ENCODE peak calls at places on chromosomes 12 and 14, in six cellular contexts. L is activated naive CD4-positive, alpha-beta T cell treated with Interleukin-2 at 50 U/mL for 16 hours; R is SW480; Q is neural crest cell; O is sigmoid colon; G is stimulated activated CD4-positive, alpha-beta T cell treated with anti-CD3 and anti-CD28 coated beads, Interleukin-2, amount 100 ng/mL, for 24 hours. V is an unnamed sample.

GRCh38 chr12:86723326-86723725 is 467.1 kb upstream of the MGAT4C start:
- DNase-seq in L (no peak), R (no peak), Q (no peak), O (no peak), G (no peak), V (no peak)

GRCh38 chr14:100137173-100137572 is 22.3 kb downstream of the DEGS2 start:
- DNase-seq in L (no peak), R (no peak), Q (no peak), O (no peak), G (no peak), V (no peak)

GRCh38 chr14:99441157-99441870 is 39.3 kb downstream of the SETD3 start:
- DNase-seq in L (no peak), R (peak; percentile 10), Q (no peak), O (no peak), G (no peak), V (no peak)

GRCh38 chr14:59159169-59159568 is 29.3 kb upstream of the DAAM1 start:
- DNase-seq in L (no peak), R (no peak), Q (no peak), O (no peak), G (no peak), V (no peak)

GRCh38 chr14:94390372-94391086 is 2.1 kb upstream of the SERPINA1 start:
- DNase-seq in L (no peak), R (peak; percentile 70), Q (no peak), O (peak; percentile 72), G (no peak), V (no peak)

GRCh38 chr12:24080465-24080864 is 131.0 kb upstream of the SOX5 start:
- DNase-seq in L (no peak), R (no peak), Q (no peak), O (no peak), G (no peak), V (no peak)

GRCh38 chr12:15122349-15122748 is 98.9 kb downstream of the RERG start:
- DNase-seq in L (no peak), R (no peak), Q (no peak), O (no peak), G (no peak), V (no peak)

GRCh38 chr12:39352470-39352869 is 90.5 kb downstream of the KIF21A start:
- DNase-seq in L (no peak), R (no peak), Q (no peak), O (no peak), G (no peak), V (no peak)

GRCh38 chr12:459430-460258 is at the start of gene B4GALNT3:
- DNase-seq in L (peak; percentile 46), R (peak; percentile 79), Q (peak; percentile 40), O (no peak), G (peak; percentile 53), V (peak; percentile 66)

GRCh38 chr14:74535756-74536325 is 42.3 kb downstream of the ISCA2 start:
- DNase-seq in L (no peak), R (no peak), Q (no peak), O (no peak), G (no peak), V (no peak)

GRCh38 chr14:32576088-32576795 is 247.1 kb downstream of the AKAP6 start:
- DNase-seq in L (peak; percentile 19), R (peak; percentile 50), Q (peak; percentile 50), O (peak; percentile 72), G (peak; percentile 17), V (peak; percentile 52)